ENCODE peak calls at places on chromosomes 3 and 15, in nine cellular contexts. One of them, this sample, is unnamed.

GRCh38 chr15:71088683-71089082 is 26.6 kb upstream of the THSD4 start:
- DNase-seq in aorta: no peak
- DNase-seq in body of pancreas: no peak
- DNase-seq in fibroblast of lung: no peak
- DNase-seq in breast epithelium: no peak
- DNase-seq in upper lobe of left lung: no peak
- DNase-seq in MM.1S: no peak
- DNase-seq in endothelial cell of umbilical vein: no peak
- DNase-seq in neuronal stem cell: no peak
- DNase-seq in this sample: no peak

GRCh38 chr3:44421280-44421679 is 56.2 kb downstream of the ZNF445 start:
- DNase-seq in fibroblast of lung: no peak
- DNase-seq in MM.1S: no peak
- DNase-seq in aorta: no peak
- DNase-seq in upper lobe of left lung: no peak
- DNase-seq in breast epithelium: no peak
- DNase-seq in body of pancreas: no peak
- DNase-seq in endothelial cell of umbilical vein: no peak
- DNase-seq in neuronal stem cell: no peak
- DNase-seq in this sample: no peak

GRCh38 chr3:193744822-193745684 is 152.0 kb downstream of the OPA1 start:
- DNase-seq in endothelial cell of umbilical vein: no peak
- DNase-seq in fibroblast of lung: peak; percentile 26
- DNase-seq in MM.1S: no peak
- DNase-seq in upper lobe of left lung: no peak
- DNase-seq in body of pancreas: no peak
- DNase-seq in neuronal stem cell: no peak
- DNase-seq in breast epithelium: no peak
- DNase-seq in aorta: no peak
- DNase-seq in this sample: no peak

GRCh38 chr3:70242297-70242868 is 70.1 kb downstream of the MDFIC2 start:
- DNase-seq in MM.1S: no peak
- DNase-seq in fibroblast of lung: no peak
- DNase-seq in endothelial cell of umbilical vein: peak; percentile 59
- DNase-seq in neuronal stem cell: no peak
- DNase-seq in upper lobe of left lung: no peak
- DNase-seq in breast epithelium: no peak
- DNase-seq in body of pancreas: no peak
- DNase-seq in aorta: no peak
- DNase-seq in this sample: no peak

GRCh38 chr3:60013241-60013640 is 963.4 kb upstream of the CFAP20DC start:
- DNase-seq in aorta: no peak
- DNase-seq in body of pancreas: no peak
- DNase-seq in MM.1S: no peak
- DNase-seq in fibroblast of lung: peak; percentile 21
- DNase-seq in endothelial cell of umbilical vein: no peak
- DNase-seq in upper lobe of left lung: no peak
- DNase-seq in neuronal stem cell: no peak
- DNase-seq in breast epithelium: no peak
- DNase-seq in this sample: no peak

GRCh38 chr3:105518201-105518600 is 151.5 kb downstream of the ALCAM start:
- DNase-seq in neuronal stem cell: no peak
- DNase-seq in breast epithelium: no peak
- DNase-seq in MM.1S: no peak
- DNase-seq in aorta: no peak
- DNase-seq in endothelial cell of umbilical vein: no peak
- DNase-seq in upper lobe of left lung: no peak
- DNase-seq in body of pancreas: no peak
- DNase-seq in fibroblast of lung: no peak
- DNase-seq in this sample: no peak

GRCh38 chr15:90221251-90221900 is 12.4 kb downstream of the CIB1 start:
- DNase-seq in fibroblast of lung: peak; percentile 92
- DNase-seq in upper lobe of left lung: no peak
- DNase-seq in aorta: peak; percentile 93
- DNase-seq in neuronal stem cell: no peak
- DNase-seq in endothelial cell of umbilical vein: peak; percentile 70
- DNase-seq in MM.1S: peak; percentile 32
- DNase-seq in breast epithelium: peak; percentile 57
- DNase-seq in body of pancreas: peak; percentile 85
- DNase-seq in this sample: no peak

GRCh38 chr15:98760112-98760826 is 111.9 kb downstream of the IGF1R start:
- DNase-seq in breast epithelium: peak; percentile 83
- DNase-seq in aorta: peak; percentile 79
- DNase-seq in neuronal stem cell: no peak
- DNase-seq in MM.1S: no peak
- DNase-seq in body of pancreas: no peak
- DNase-seq in endothelial cell of umbilical vein: no peak
- DNase-seq in fibroblast of lung: no peak
- DNase-seq in upper lobe of left lung: peak; percentile 46
- DNase-seq in this sample: no peak

GRCh38 chr3:150133293-150133692 is 162.6 kb upstream of the PFN2 start:
- DNase-seq in endothelial cell of umbilical vein: no peak
- DNase-seq in body of pancreas: no peak
- DNase-seq in fibroblast of lung: no peak
- DNase-seq in upper lobe of left lung: no peak
- DNase-seq in MM.1S: no peak
- DNase-seq in aorta: no peak
- DNase-seq in breast epithelium: no peak
- DNase-seq in neuronal stem cell: no peak
- DNase-seq in this sample: no peak

GRCh38 chr3:94314218-94314883 is 251.5 kb downstream of the NSUN3 start:
- DNase-seq in upper lobe of left lung: no peak
- DNase-seq in neuronal stem cell: no peak
- DNase-seq in body of pancreas: no peak
- DNase-seq in MM.1S: no peak
- DNase-seq in breast epithelium: no peak
- DNase-seq in endothelial cell of umbilical vein: no peak
- DNase-seq in fibroblast of lung: no peak
- DNase-seq in aorta: no peak
- DNase-seq in this sample: no peak

GRCh38 chr3:172163320-172163719 is 123.9 kb downstream of the FNDC3B start:
- DNase-seq in body of pancreas: no peak
- DNase-seq in upper lobe of left lung: no peak
- DNase-seq in fibroblast of lung: no peak
- DNase-seq in neuronal stem cell: no peak
- DNase-seq in breast epithelium: no peak
- DNase-seq in aorta: no peak
- DNase-seq in endothelial cell of umbilical vein: no peak
- DNase-seq in MM.1S: no peak
- DNase-seq in this sample: no peak
- H3K9me3 ChIP-seq in body of pancreas: no peaks in the 10 kb centered on the region
- H3K9me3 ChIP-seq in upper lobe of left lung: no peaks in the 10 kb centered on the region
- H3K9me3 ChIP-seq in fibroblast of lung: no peaks in the 10 kb centered on the region
- H3K9me3 ChIP-seq in neuronal stem cell: no peaks in the 10 kb centered on the region
- H3K9me3 ChIP-seq in breast epithelium: no peaks in the 10 kb centered on the region
- H3K9me3 ChIP-seq in aorta: no peaks in the 10 kb centered on the region
- H3K9me3 ChIP-seq in endothelial cell of umbilical vein: no peaks in the 10 kb centered on the region
- H3K9me3 ChIP-seq in MM.1S: no peaks in the 10 kb centered on the region
- H3K9me3 ChIP-seq in this sample: no peaks in the 10 kb centered on the region

GRCh38 chr3:123840961-123841360 is 43.2 kb downstream of the MYLK start:
- DNase-seq in breast epithelium: no peak
- DNase-seq in neuronal stem cell: no peak
- DNase-seq in MM.1S: no peak
- DNase-seq in upper lobe of left lung: no peak
- DNase-seq in aorta: no peak
- DNase-seq in fibroblast of lung: no peak
- DNase-seq in endothelial cell of umbilical vein: no peak
- DNase-seq in body of pancreas: no peak
- DNase-seq in this sample: no peak
- H3K9me3 ChIP-seq in breast epithelium: no peaks in the 10 kb centered on the region
- H3K9me3 ChIP-seq in neuronal stem cell: peaks cover 3% of the 10 kb centered on the region
- H3K9me3 ChIP-seq in MM.1S: no peaks in the 10 kb centered on the region
- H3K9me3 ChIP-seq in upper lobe of left lung: peaks cover 8% of the 10 kb centered on the region
- H3K9me3 ChIP-seq in aorta: no peaks in the 10 kb centered on the region
- H3K9me3 ChIP-seq in fibroblast of lung: peaks cover 2% of the 10 kb centered on the region
- H3K9me3 ChIP-seq in endothelial cell of umbilical vein: no peaks in the 10 kb centered on the region
- H3K9me3 ChIP-seq in body of pancreas: no peaks in the 10 kb centered on the region
- H3K9me3 ChIP-seq in this sample: peaks cover 3% of the 10 kb centered on the region

DNA sequence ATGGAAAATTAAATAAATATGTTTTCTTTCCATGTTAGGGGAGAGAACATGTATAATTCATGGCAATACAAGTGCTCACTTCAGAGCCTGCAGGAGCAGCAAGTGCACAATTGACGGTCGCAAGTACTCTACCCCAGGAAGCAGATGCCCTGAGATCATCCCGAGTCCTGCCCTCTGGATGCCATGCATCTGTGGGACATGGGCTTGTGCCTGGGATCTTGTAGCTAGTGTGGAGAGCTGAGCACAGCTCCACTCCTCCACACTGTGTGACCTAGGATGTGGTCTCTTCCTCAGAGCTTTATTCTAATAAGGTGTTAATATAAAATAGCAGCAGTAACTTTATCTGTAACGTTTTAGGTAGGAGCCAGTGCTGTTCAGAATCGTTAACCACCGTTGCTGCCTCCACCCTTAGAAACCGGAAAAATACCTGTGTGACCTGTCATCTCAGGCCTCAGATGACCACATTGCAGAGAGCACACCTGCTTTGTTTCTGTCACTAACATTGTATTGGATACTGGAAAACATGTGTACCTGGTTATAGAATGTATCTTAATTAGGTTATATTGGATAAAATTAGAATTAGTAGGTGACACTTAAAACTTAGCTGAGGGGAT is 105.0 kb upstream of the GOLGA6L6 start:
- DNase-seq in aorta: peak; percentile 75
- DNase-seq in body of pancreas: no peak
- DNase-seq in neuronal stem cell: no peak
- DNase-seq in upper lobe of left lung: no peak
- DNase-seq in MM.1S: peak; percentile 74
- DNase-seq in fibroblast of lung: no peak
- DNase-seq in breast epithelium: no peak
- DNase-seq in endothelial cell of umbilical vein: no peak
- DNase-seq in this sample: no peak
- H3K9me3 ChIP-seq in aorta: no peaks in the 10 kb centered on the region
- H3K9me3 ChIP-seq in body of pancreas: no peaks in the 10 kb centered on the region
- H3K9me3 ChIP-seq in neuronal stem cell: no peaks in the 10 kb centered on the region
- H3K9me3 ChIP-seq in upper lobe of left lung: no peaks in the 10 kb centered on the region
- H3K9me3 ChIP-seq in MM.1S: no peaks in the 10 kb centered on the region
- H3K9me3 ChIP-seq in fibroblast of lung: no peaks in the 10 kb centered on the region
- H3K9me3 ChIP-seq in breast epithelium: no peaks in the 10 kb centered on the region
- H3K9me3 ChIP-seq in endothelial cell of umbilical vein: peaks cover 16% of the 10 kb centered on the region
- H3K9me3 ChIP-seq in this sample: no peaks in the 10 kb centered on the region

GRCh38 chr15:74490339-74490689 is 29.4 kb upstream of the UBL7 start:
- DNase-seq in aorta: no peak
- DNase-seq in breast epithelium: no peak
- DNase-seq in MM.1S: no peak
- DNase-seq in body of pancreas: no peak
- DNase-seq in endothelial cell of umbilical vein: no peak
- DNase-seq in upper lobe of left lung: no peak
- DNase-seq in fibroblast of lung: no peak
- DNase-seq in neuronal stem cell: no peak
- DNase-seq in this sample: no peak

DNA sequence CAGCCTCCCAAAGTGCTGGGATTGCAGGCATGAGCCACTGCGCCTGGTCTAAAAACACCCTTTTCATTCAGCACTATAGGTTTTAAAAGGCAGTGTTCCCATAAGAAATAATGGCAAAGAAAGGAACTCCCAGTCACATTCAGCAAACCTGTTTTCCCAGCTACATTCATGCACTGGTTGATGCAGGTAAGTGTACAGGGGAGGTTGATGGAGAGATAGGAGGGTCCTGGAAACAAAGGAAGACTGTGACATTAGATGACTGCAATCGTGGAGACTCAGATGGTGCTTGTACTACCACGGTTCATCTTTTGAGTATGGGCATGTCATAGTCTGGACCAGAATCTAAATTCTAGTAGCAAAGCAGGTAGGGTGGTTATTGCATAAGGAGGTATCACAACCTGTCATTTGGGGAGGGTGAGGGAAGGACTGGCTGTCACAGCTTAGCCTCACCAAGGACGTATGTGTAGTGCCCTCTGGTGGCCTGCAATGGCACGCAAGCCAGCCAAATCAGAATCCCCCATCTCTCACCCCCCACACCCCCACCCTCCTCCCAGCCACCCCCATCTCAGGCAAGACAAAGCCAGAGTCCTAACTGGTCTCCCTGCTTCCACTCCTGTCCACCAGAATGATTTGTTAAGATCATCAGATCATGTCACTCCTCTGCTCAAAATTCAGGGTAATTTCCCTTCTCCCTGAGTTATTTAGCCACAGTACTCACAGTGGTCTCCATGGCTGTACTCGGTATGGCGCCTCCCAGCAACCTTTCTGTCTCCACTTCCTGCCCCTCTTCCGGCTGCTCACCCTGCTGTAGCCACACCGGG is 28.8 kb upstream of the UBL7 start:
- DNase-seq in MM.1S: peak; percentile 73
- DNase-seq in aorta: no peak
- DNase-seq in body of pancreas: peak; percentile 32
- DNase-seq in breast epithelium: no peak
- DNase-seq in neuronal stem cell: peak; percentile 57
- DNase-seq in endothelial cell of umbilical vein: peak; percentile 44
- DNase-seq in upper lobe of left lung: no peak
- DNase-seq in fibroblast of lung: peak; percentile 43
- DNase-seq in this sample: peak; percentile 41
- H3K9me3 ChIP-seq in MM.1S: no peaks in the 10 kb centered on the region
- H3K9me3 ChIP-seq in aorta: no peaks in the 10 kb centered on the region
- H3K9me3 ChIP-seq in body of pancreas: no peaks in the 10 kb centered on the region
- H3K9me3 ChIP-seq in breast epithelium: no peaks in the 10 kb centered on the region
- H3K9me3 ChIP-seq in neuronal stem cell: no peaks in the 10 kb centered on the region
- H3K9me3 ChIP-seq in endothelial cell of umbilical vein: no peaks in the 10 kb centered on the region
- H3K9me3 ChIP-seq in upper lobe of left lung: no peaks in the 10 kb centered on the region
- H3K9me3 ChIP-seq in fibroblast of lung: no peaks in the 10 kb centered on the region
- H3K9me3 ChIP-seq in this sample: no peaks in the 10 kb centered on the region

DNA sequence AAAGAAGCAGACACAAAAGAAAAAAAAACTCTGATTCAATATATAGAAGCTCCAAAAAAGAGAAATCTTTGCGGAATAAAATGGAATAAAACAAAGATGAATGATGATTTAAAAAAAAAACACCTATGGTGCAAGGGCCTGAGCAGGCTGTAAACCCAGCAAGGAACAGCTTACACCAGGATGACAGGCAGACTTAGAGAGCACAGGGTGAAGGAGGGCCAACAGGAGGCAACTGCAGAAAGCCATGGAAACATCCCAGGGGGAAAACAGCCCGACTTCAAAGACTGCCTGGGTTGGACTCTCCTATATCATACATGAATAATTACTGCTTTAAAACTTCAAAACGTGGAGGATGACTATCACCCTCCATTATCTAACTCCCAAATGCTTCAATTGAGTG is 456.4 kb downstream of the TBL1XR1 start:
- DNase-seq in breast epithelium: no peak
- DNase-seq in upper lobe of left lung: no peak
- DNase-seq in body of pancreas: no peak
- DNase-seq in MM.1S: no peak
- DNase-seq in aorta: no peak
- DNase-seq in fibroblast of lung: no peak
- DNase-seq in neuronal stem cell: no peak
- DNase-seq in endothelial cell of umbilical vein: no peak
- DNase-seq in this sample: no peak
- H3K9me3 ChIP-seq in breast epithelium: no peaks in the 10 kb centered on the region
- H3K9me3 ChIP-seq in upper lobe of left lung: no peaks in the 10 kb centered on the region
- H3K9me3 ChIP-seq in body of pancreas: no peaks in the 10 kb centered on the region
- H3K9me3 ChIP-seq in MM.1S: no peaks in the 10 kb centered on the region
- H3K9me3 ChIP-seq in aorta: no peaks in the 10 kb centered on the region
- H3K9me3 ChIP-seq in fibroblast of lung: no peaks in the 10 kb centered on the region
- H3K9me3 ChIP-seq in neuronal stem cell: no peaks in the 10 kb centered on the region
- H3K9me3 ChIP-seq in endothelial cell of umbilical vein: no peaks in the 10 kb centered on the region
- H3K9me3 ChIP-seq in this sample: no peaks in the 10 kb centered on the region